ENCODE peak calls at places on chromosomes 13 and 19, in seven cellular contexts. One of them, this sample, is unnamed.

GRCh38 chr19:39342647-39343305 is 555 bp downstream of the SAMD4B start:
- DNase-seq in stomach: no peak
- DNase-seq in tibial nerve: no peak
- DNase-seq in A549: no peak
- DNase-seq in psoas muscle: peak; percentile 58
- DNase-seq in mesendoderm: peak; percentile 48
- DNase-seq in tibial artery: peak; percentile 73
- DNase-seq in this sample: peak; percentile 29

GRCh38 chr13:22812793-22813192 is 368.0 kb upstream of the SGCG start:
- DNase-seq in stomach: peak; percentile 63
- DNase-seq in tibial nerve: peak; percentile 49
- DNase-seq in A549: peak; percentile 10
- DNase-seq in psoas muscle: peak; percentile 66
- DNase-seq in mesendoderm: peak; percentile 34
- DNase-seq in tibial artery: no peak
- DNase-seq in this sample: peak; percentile 7

GRCh38 chr13:46170268-46170667 is 11.7 kb downstream of the LCP1 start:
- DNase-seq in stomach: peak; percentile 44
- DNase-seq in tibial nerve: no peak
- DNase-seq in A549: no peak
- DNase-seq in psoas muscle: no peak
- DNase-seq in mesendoderm: no peak
- DNase-seq in tibial artery: no peak
- DNase-seq in this sample: peak; percentile 5

GRCh38 chr13:50636007-50636704 is 207.3 kb downstream of the DLEU7 start:
- DNase-seq in stomach: no peak
- DNase-seq in tibial nerve: no peak
- DNase-seq in A549: no peak
- DNase-seq in psoas muscle: no peak
- DNase-seq in mesendoderm: peak; percentile 94
- DNase-seq in tibial artery: no peak
- DNase-seq in this sample: peak; percentile 58

GRCh38 chr13:21849323-21849722 is 178.4 kb downstream of the FGF9 start:
- DNase-seq in stomach: no peak
- DNase-seq in tibial nerve: no peak
- DNase-seq in A549: peak; percentile 25
- DNase-seq in psoas muscle: no peak
- DNase-seq in mesendoderm: peak; percentile 74
- DNase-seq in tibial artery: no peak
- DNase-seq in this sample: peak; percentile 6

GRCh38 chr13:110130431-110130830 is 176.5 kb downstream of the COL4A1 start:
- DNase-seq in stomach: no peak
- DNase-seq in tibial nerve: no peak
- DNase-seq in A549: no peak
- DNase-seq in psoas muscle: no peak
- DNase-seq in mesendoderm: no peak
- DNase-seq in tibial artery: no peak
- DNase-seq in this sample: no peak

GRCh38 chr19:10888421-10888866 is 17.1 kb downstream of the CARM1 start:
- DNase-seq in stomach: no peak
- DNase-seq in tibial nerve: no peak
- DNase-seq in A549: no peak
- DNase-seq in psoas muscle: no peak
- DNase-seq in mesendoderm: peak; percentile 76
- DNase-seq in tibial artery: no peak
- DNase-seq in this sample: no peak

GRCh38 chr19:54373781-54374266 is 9.1 kb upstream of the LAIR1 start:
- DNase-seq in stomach: no peak
- DNase-seq in tibial nerve: peak; percentile 31
- DNase-seq in A549: no peak
- DNase-seq in psoas muscle: no peak
- DNase-seq in mesendoderm: no peak
- DNase-seq in tibial artery: no peak
- DNase-seq in this sample: no peak

GRCh38 chr19:16274466-16274865 is 50.2 kb upstream of the KLF2 start:
- DNase-seq in stomach: no peak
- DNase-seq in tibial nerve: no peak
- DNase-seq in A549: no peak
- DNase-seq in psoas muscle: peak; percentile 64
- DNase-seq in mesendoderm: no peak
- DNase-seq in tibial artery: no peak
- DNase-seq in this sample: peak; percentile 60

GRCh38 chr19:23799321-23799720 is 40.6 kb upstream of the ZNF681 start:
- DNase-seq in stomach: no peak
- DNase-seq in tibial nerve: no peak
- DNase-seq in A549: no peak
- DNase-seq in psoas muscle: no peak
- DNase-seq in mesendoderm: no peak
- DNase-seq in tibial artery: no peak
- DNase-seq in this sample: no peak

GRCh38 chr19:11168568-11168967 is 13.0 kb upstream of the SPC24 start:
- DNase-seq in stomach: no peak
- DNase-seq in tibial nerve: no peak
- DNase-seq in A549: peak; percentile 66
- DNase-seq in psoas muscle: no peak
- DNase-seq in mesendoderm: no peak
- DNase-seq in tibial artery: peak; percentile 86
- DNase-seq in this sample: peak; percentile 77

GRCh38 chr13:109389456-109389855 is 396.9 kb downstream of the IRS2 start:
- DNase-seq in stomach: no peak
- DNase-seq in tibial nerve: no peak
- DNase-seq in A549: no peak
- DNase-seq in psoas muscle: no peak
- DNase-seq in mesendoderm: no peak
- DNase-seq in tibial artery: no peak
- DNase-seq in this sample: no peak

GRCh38 chr13:91313103-91313502 is 34.4 kb upstream of the MIR17HG start:
- DNase-seq in stomach: no peak
- DNase-seq in tibial nerve: peak; percentile 22
- DNase-seq in A549: peak; percentile 14
- DNase-seq in psoas muscle: no peak
- DNase-seq in mesendoderm: peak; percentile 56
- DNase-seq in tibial artery: no peak
- DNase-seq in this sample: peak; percentile 29

GRCh38 chr19:48844472-48844871 is 8.2 kb upstream of the HSD17B14 start:
- DNase-seq in stomach: no peak
- DNase-seq in tibial nerve: no peak
- DNase-seq in A549: peak; percentile 92
- DNase-seq in psoas muscle: no peak
- DNase-seq in mesendoderm: peak; percentile 94
- DNase-seq in tibial artery: no peak
- DNase-seq in this sample: no peak

GRCh38 chr19:33252418-33252962 is 26.8 kb upstream of the SLC7A10 start:
- DNase-seq in stomach: no peak
- DNase-seq in tibial nerve: no peak
- DNase-seq in A549: no peak
- DNase-seq in psoas muscle: no peak
- DNase-seq in mesendoderm: no peak
- DNase-seq in tibial artery: no peak
- DNase-seq in this sample: no peak

GRCh38 chr13:46753137-46753536 is 43.8 kb downstream of the ESD start:
- DNase-seq in stomach: no peak
- DNase-seq in tibial nerve: no peak
- DNase-seq in A549: no peak
- DNase-seq in psoas muscle: no peak
- DNase-seq in mesendoderm: no peak
- DNase-seq in tibial artery: no peak
- DNase-seq in this sample: no peak

GRCh38 chr13:98468352-98468751 is 108.6 kb downstream of the STK24 start:
- DNase-seq in stomach: no peak
- DNase-seq in tibial nerve: no peak
- DNase-seq in A549: no peak
- DNase-seq in psoas muscle: no peak
- DNase-seq in mesendoderm: no peak
- DNase-seq in tibial artery: peak; percentile 59
- DNase-seq in this sample: peak; percentile 56

GRCh38 chr13:106506286-106506685 is 29.2 kb downstream of the EFNB2 start:
- DNase-seq in stomach: no peak
- DNase-seq in tibial nerve: no peak
- DNase-seq in A549: no peak
- DNase-seq in psoas muscle: no peak
- DNase-seq in mesendoderm: no peak
- DNase-seq in tibial artery: no peak
- DNase-seq in this sample: no peak

GRCh38 chr13:79245937-79246574 is 160.0 kb downstream of the RBM26 start:
- DNase-seq in stomach: no peak
- DNase-seq in tibial nerve: no peak
- DNase-seq in A549: no peak
- DNase-seq in psoas muscle: no peak
- DNase-seq in mesendoderm: peak; percentile 60
- DNase-seq in tibial artery: no peak
- DNase-seq in this sample: no peak

DNA sequence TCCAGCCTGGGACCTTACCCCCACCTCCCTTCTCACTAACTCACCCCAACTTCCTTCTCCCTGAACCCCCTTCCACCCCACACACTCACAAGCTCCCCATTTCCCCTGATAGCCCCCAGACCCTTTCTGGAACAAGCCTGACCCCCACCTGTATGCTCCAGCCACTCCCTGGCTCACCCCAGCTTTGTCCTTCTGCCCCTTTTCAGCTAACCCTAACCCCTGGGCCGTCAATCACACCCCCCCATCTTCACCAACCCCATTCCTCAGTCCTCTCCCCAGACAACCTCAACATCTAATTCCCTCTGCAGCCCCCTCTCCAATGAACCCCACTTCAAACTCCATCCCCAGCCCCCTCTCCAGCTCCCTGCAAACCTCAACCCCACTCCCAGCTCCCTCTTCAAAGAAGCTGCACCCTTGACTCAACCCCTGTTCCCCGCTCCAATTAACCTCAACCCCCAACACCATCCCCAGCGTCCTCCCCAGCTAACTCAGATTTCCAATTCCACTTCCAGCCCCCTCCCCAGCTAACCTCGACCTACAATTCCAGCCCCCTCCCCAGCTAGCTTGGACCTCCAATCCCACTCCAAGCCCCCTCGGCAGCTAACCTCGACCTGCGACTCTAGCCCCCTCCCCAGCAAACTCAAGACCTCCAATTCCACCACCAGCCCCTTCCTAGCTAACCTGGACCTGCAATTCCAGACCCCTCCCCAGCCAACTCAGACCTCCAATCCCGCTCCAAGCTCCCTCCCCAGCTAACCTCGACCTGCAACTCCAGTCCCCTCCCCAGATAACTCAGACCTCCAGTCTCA is 929 bp downstream of the GNG7 start:
- DNase-seq in stomach: no peak
- DNase-seq in tibial nerve: no peak
- DNase-seq in A549: no peak
- DNase-seq in psoas muscle: no peak
- DNase-seq in mesendoderm: no peak
- DNase-seq in tibial artery: no peak
- DNase-seq in this sample: no peak
- H3K4me3 ChIP-seq in stomach: peak overlapping the region; percentile 58
- H3K4me3 ChIP-seq in tibial nerve: peak overlapping the region; percentile 50
- H3K4me3 ChIP-seq in A549: no peak overlapping the region
- H3K4me3 ChIP-seq in psoas muscle: no peak overlapping the region
- H3K4me3 ChIP-seq in mesendoderm: peak overlapping the region; percentile 62
- H3K4me3 ChIP-seq in tibial artery: peak overlapping the region; percentile 47
- H3K4me3 ChIP-seq in this sample: peak overlapping the region; percentile 77

GRCh38 chr13:31773538-31773937 is 34.2 kb downstream of the RXFP2 start:
- DNase-seq in stomach: no peak
- DNase-seq in tibial nerve: no peak
- DNase-seq in A549: no peak
- DNase-seq in psoas muscle: no peak
- DNase-seq in mesendoderm: no peak
- DNase-seq in tibial artery: no peak
- DNase-seq in this sample: no peak
- H3K27ac ChIP-seq in stomach: no peak overlapping the region
- H3K27ac ChIP-seq in tibial nerve: no peak overlapping the region
- H3K27ac ChIP-seq in A549: no peak overlapping the region
- H3K27ac ChIP-seq in psoas muscle: no peak overlapping the region
- H3K27ac ChIP-seq in mesendoderm: no peak overlapping the region
- H3K27ac ChIP-seq in tibial artery: peak overlapping the region; percentile 85
- H3K27ac ChIP-seq in this sample: no peak overlapping the region

DNA sequence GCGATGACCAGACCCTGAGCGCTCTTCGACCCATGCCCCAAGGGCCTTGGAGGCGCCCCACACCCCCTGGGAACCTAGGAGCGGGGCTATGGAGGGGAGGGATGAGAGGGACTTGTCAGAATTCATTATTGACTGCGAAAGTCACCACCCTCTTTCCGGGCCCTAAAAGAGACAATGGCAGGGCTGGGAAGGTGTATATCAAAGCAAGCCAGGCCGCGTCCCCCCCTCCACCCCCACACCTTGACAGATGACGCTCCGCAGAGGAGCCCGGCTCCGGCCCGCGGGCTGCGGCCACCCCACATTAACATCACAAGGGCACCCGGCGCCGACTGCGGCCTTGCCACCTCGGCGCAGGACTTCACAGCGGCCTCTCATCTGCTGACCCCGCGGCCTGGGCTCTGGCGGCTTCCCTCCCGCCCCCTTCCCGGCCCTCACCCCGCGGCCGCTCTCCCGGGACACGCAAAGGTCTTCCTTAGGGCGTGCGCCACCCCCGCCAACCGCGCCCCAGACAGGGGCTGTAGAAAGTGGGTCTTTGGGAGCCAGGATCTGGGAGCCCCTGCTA is 2.4 kb downstream of the CDX2 start:
- DNase-seq in stomach: peak; percentile 24
- DNase-seq in tibial nerve: no peak
- DNase-seq in A549: no peak
- DNase-seq in psoas muscle: no peak
- DNase-seq in mesendoderm: peak; percentile 78
- DNase-seq in tibial artery: no peak
- DNase-seq in this sample: no peak
- H3K4me3 ChIP-seq in stomach: peak overlapping the region; percentile 28
- H3K4me3 ChIP-seq in tibial nerve: no peak overlapping the region
- H3K4me3 ChIP-seq in A549: no peak overlapping the region
- H3K4me3 ChIP-seq in psoas muscle: no peak overlapping the region
- H3K4me3 ChIP-seq in mesendoderm: no peak overlapping the region
- H3K4me3 ChIP-seq in tibial artery: no peak overlapping the region
- H3K4me3 ChIP-seq in this sample: no peak overlapping the region

DNA sequence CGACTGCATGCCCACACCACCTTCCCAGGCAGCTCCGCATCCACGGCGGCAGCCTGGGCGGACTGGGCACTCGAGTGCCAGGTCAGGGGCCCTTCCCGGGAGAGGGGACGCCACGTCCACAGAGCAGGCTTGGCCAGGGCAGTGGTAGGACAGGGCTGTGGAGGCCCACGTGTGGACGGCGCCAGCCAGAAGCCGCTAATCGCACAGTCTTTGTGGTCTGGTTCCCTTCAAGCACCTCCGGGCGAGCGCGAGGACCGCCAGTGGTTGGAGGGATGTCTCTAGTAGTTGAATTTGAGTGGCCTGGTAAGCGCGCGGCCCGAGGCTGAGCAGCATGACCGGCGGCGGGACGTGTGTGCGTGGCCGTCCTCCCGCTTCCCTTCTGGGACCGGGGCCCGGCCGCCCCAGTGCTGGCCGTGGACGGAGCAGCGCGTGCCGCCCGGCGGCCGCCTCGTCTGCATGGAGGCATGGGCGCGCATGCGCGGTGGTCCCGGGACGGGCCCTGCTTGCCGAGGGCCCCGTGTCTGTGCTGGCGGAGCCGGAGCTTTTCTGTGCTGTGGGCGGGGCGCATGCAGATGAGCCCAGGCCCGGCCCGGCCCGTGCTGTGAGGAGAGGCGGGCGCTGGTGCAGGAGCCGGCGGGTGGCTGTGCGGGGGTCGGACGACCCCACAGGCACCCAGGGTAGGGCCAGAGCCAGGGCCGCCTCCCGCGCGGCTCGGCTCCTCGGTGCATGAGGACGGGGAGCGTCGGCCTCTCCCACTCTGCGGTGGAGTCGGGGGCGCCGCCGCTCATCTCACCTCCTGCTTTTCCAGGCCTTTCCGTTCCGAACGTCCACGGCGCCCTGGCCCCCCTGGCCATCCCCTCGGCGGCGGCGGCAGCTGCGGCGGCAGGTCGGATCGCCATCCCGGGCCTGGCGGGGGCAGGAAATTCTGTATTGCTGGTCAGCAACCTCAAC is 8.6 kb downstream of the PTBP1 start:
- DNase-seq in stomach: no peak
- DNase-seq in tibial nerve: no peak
- DNase-seq in A549: no peak
- DNase-seq in psoas muscle: no peak
- DNase-seq in mesendoderm: no peak
- DNase-seq in tibial artery: no peak
- DNase-seq in this sample: no peak
- H3K27ac ChIP-seq in stomach: no peak overlapping the region
- H3K27ac ChIP-seq in tibial nerve: no peak overlapping the region
- H3K27ac ChIP-seq in A549: no peak overlapping the region
- H3K27ac ChIP-seq in psoas muscle: no peak overlapping the region
- H3K27ac ChIP-seq in mesendoderm: no peak overlapping the region
- H3K27ac ChIP-seq in tibial artery: no peak overlapping the region
- H3K27ac ChIP-seq in this sample: no peak overlapping the region